ENCODE peak calls at places on chromosome 15, in seven cellular contexts. I, M, R, B, J, X and U are unnamed samples.
A peak's percentile ranks its signal among the peaks of the same experiment; 100 is the strongest.

GRCh38 chr15:92665100-92665555 is 9.6 kb upstream of the FAM174B start:
- DNase-seq in I (peak; percentile 85), M (no peak), R (no peak), B (no peak), J (peak; percentile 36), X (peak; percentile 69), U (no peak)

GRCh38 chr15:101428758-101429157 is 60.7 kb downstream of the PCSK6 start:
- DNase-seq in I (no peak), M (no peak), R (no peak), B (no peak), J (no peak), X (no peak), U (no peak)

GRCh38 chr15:64558460-64559179 is 98.2 kb downstream of the ZNF609 start:
- DNase-seq in I (no peak), M (no peak), R (no peak), B (no peak), J (no peak), X (peak; percentile 24), U (no peak)

GRCh38 chr15:98799461-98799971 is 151.2 kb downstream of the IGF1R start:
- DNase-seq in I (no peak), M (no peak), R (no peak), B (no peak), J (peak; percentile 21), X (peak; percentile 8), U (no peak)

GRCh38 chr15:52331490-52332240 is 36.1 kb upstream of the MYO5C start:
- DNase-seq in I (no peak), M (no peak), R (peak; percentile 38), B (no peak), J (peak; percentile 28), X (peak; percentile 54), U (peak; percentile 57)

GRCh38 chr15:69105451-69105985 is 54.9 kb upstream of the GLCE start:
- DNase-seq in I (no peak), M (no peak), R (no peak), B (no peak), J (no peak), X (no peak), U (no peak)

GRCh38 chr15:37550360-37551024 is 383.9 kb upstream of the TMCO5A start:
- DNase-seq in I (no peak), M (no peak), R (no peak), B (no peak), J (no peak), X (no peak), U (no peak)

GRCh38 chr15:31197497-31198414 is 96.2 kb upstream of the TRPM1 start:
- DNase-seq in I (no peak), M (peak; percentile 55), R (no peak), B (peak; percentile 78), J (peak; percentile 39), X (no peak), U (peak; percentile 60)

GRCh38 chr15:49135893-49136292 is 19.5 kb downstream of the COPS2 start:
- DNase-seq in I (no peak), M (no peak), R (no peak), B (no peak), J (no peak), X (peak; percentile 92), U (no peak)

DNA sequence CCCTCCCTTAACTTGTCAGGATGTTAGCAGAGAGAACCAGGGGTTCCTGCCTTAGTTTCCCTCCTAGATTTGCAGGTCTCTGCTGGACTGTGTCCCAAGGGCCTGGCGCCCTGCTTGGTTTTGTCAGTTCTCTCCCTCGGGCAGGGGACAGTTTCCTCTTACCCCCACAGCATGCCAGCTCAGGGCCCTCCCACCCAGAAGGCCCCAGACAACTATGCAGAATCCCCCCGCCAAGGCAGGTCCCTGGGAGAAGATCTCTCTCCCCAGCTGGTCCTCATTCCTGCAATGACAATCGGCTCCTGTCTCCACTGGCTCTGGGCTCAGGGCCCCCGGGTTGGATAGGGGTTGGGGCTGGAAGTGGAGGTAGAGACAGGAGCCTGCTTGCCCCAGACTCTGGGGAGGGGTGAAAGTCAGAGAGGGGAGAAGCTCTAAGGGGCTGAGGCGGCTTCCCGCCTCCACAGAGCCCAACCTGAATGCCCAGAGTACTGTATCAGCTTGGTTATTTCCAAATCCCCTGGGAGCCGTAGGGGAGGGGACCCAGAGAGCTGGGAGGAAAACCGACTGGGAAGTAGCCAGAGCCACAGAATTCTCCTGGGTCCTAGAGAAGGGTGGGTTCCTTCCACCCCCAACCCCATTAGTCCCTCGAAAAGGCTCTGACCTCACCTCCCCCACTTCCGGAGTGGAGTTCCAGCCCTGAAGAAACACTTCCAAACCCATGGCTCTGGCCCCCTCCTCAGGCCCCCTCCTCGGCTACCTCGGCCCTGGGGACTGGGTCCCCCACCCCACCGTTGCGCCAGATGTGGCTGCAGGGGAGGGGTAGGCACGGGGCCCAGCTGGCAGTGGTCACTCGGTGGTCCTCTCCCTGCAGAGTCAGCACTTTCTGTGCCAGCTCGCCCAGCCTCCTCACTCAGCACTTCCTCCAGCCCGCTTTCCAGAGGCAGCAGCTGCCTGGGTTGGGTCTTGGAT is 3.8 kb upstream of the LOXL1 start:
- DNase-seq in I (no peak), M (no peak), R (no peak), B (no peak), J (peak; percentile 69), X (peak; percentile 70), U (no peak)
- H3K4me3 ChIP-seq in I (no peak overlapping the region), M (no peak overlapping the region), R (no peak overlapping the region), B (no peak overlapping the region), J (no peak overlapping the region), X (no peak overlapping the region), U (no peak overlapping the region)

GRCh38 chr15:85327820-85328219 is 52.6 kb upstream of the AKAP13 start:
- DNase-seq in I (no peak), M (no peak), R (no peak), B (no peak), J (no peak), X (no peak), U (no peak)

GRCh38 chr15:85329561-85330421 is 50.6 kb upstream of the AKAP13 start:
- DNase-seq in I (no peak), M (no peak), R (peak; percentile 72), B (no peak), J (no peak), X (peak; percentile 78), U (peak; percentile 79)

GRCh38 chr15:85318732-85319076 is 61.7 kb upstream of the AKAP13 start:
- DNase-seq in I (no peak), M (no peak), R (no peak), B (no peak), J (no peak), X (no peak), U (no peak)

GRCh38 chr15:85324202-85324601 is 56.2 kb upstream of the AKAP13 start:
- DNase-seq in I (no peak), M (no peak), R (no peak), B (no peak), J (no peak), X (no peak), U (no peak)
- TF ChIP-seq CTCF in I (no peak), M (no peak), R (no peak), B (no peak), J (no peak), X (no peak), U (no peak)

GRCh38 chr15:67822537-67823370 is 2.6 kb upstream of the SKOR1 start:
- DNase-seq in I (no peak), M (peak; percentile 78), R (no peak), B (no peak), J (no peak), X (no peak), U (no peak)

GRCh38 chr15:67825880-67826716 is 789 bp downstream of the SKOR1 start:
- DNase-seq in I (no peak), M (no peak), R (no peak), B (no peak), J (no peak), X (no peak), U (no peak)

GRCh38 chr15:67824900-67825879 is at the start of gene SKOR1:
- DNase-seq in I (peak; percentile 57), M (peak; percentile 45), R (no peak), B (peak; percentile 65), J (peak; percentile 65), X (peak; percentile 37), U (no peak)

GRCh38 chr15:67823371-67824156 is 1.7 kb upstream of the SKOR1 start:
- DNase-seq in I (no peak), M (peak; percentile 62), R (no peak), B (no peak), J (no peak), X (no peak), U (no peak)

GRCh38 chr15:67824157-67824899 is 981 bp upstream of the SKOR1 start:
- DNase-seq in I (no peak), M (no peak), R (no peak), B (no peak), J (no peak), X (no peak), U (no peak)
- H3K27me3 ChIP-seq in I (peaks cover 100% of the 10 kb centered on the region), M (peaks cover 35% of the 10 kb centered on the region), R (peaks cover 96% of the 10 kb centered on the region), B (peaks cover 100% of the 10 kb centered on the region), J (peaks cover 100% of the 10 kb centered on the region), X (peaks cover 94% of the 10 kb centered on the region), U (peaks cover 16% of the 10 kb centered on the region)

GRCh38 chr15:35506272-35506870 is 39.6 kb downstream of the DPH6 start:
- DNase-seq in I (no peak), M (no peak), R (no peak), B (no peak), J (no peak), X (no peak), U (no peak)
- H3K4me3 ChIP-seq in I (no peak overlapping the region), M (no peak overlapping the region), R (no peak overlapping the region), B (no peak overlapping the region), J (no peak overlapping the region), X (no peak overlapping the region), U (no peak overlapping the region)

DNA sequence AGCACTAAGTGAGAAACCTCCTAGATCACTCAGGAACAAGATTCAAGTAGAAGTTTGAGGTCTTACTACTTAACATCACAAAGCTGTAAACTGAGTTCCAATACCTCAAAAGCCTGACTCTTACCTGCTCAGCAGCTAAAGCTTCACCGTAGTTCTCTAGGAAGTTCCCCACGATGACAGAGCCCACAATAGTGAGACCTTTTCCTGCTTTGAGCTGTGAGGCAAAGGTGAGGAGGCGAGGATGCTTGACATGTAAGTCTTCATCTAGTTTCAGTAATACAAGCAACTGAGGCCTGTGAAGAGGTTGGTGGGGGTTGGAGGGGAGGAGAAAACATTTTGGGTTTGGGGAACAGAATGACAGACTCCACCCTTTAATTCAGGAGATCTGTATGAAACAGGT is 15.7 kb downstream of the EMC4 start:
- DNase-seq in I (no peak), M (no peak), R (no peak), B (no peak), J (no peak), X (no peak), U (no peak)
- TF ChIP-seq CTCF in I (no peak), M (no peak), R (no peak), B (no peak), J (no peak), X (no peak), U (no peak)

GRCh38 chr15:81189583-81190283 is 6.9 kb upstream of the IL16 start:
- DNase-seq in I (peak; percentile 89), M (no peak), R (no peak), B (peak; percentile 71), J (no peak), X (peak; percentile 99), U (no peak)

GRCh38 chr15:81194723-81195122 is 2.0 kb upstream of the IL16 start:
- DNase-seq in I (no peak), M (no peak), R (no peak), B (no peak), J (no peak), X (no peak), U (no peak)

GRCh38 chr15:81190922-81191507 is 5.7 kb upstream of the IL16 start:
- DNase-seq in I (no peak), M (no peak), R (no peak), B (no peak), J (no peak), X (peak; percentile 32), U (no peak)

GRCh38 chr15:81188354-81188753 is 8.3 kb upstream of the IL16 start:
- DNase-seq in I (no peak), M (no peak), R (no peak), B (no peak), J (no peak), X (no peak), U (no peak)

GRCh38 chr15:81191701-81192100 is 5.0 kb upstream of the IL16 start:
- DNase-seq in I (no peak), M (no peak), R (no peak), B (no peak), J (no peak), X (no peak), U (no peak)
- H3K27me3 ChIP-seq in I (no peaks in the 10 kb centered on the region), M (no peaks in the 10 kb centered on the region), R (no peaks in the 10 kb centered on the region), B (no peaks in the 10 kb centered on the region), J (no peaks in the 10 kb centered on the region), X (no peaks in the 10 kb centered on the region), U (peaks cover 2% of the 10 kb centered on the region)